ENCODE peak calls at places on chromosomes 3 and 15, in four cellular contexts. L, S, Y and E are unnamed samples.

GRCh38 chr15:34338347-34338746 is 766 bp upstream of the SLC12A6 start:
- DNase-seq in S (no peak), Y (no peak), L (no peak), E (no peak)

GRCh38 chr3:87145553-87145952 is 81.6 kb upstream of the CHMP2B start:
- DNase-seq in S (no peak), L (no peak), Y (no peak), E (no peak)

GRCh38 chr3:45105855-45106655 is 40.1 kb downstream of the CDCP1 start:
- DNase-seq in L (peak), S (peak), Y (peak), E (peak)

GRCh38 chr3:194998417-194998816 is 272.5 kb downstream of the XXYLT1 start:
- DNase-seq in Y (no peak), S (no peak), L (no peak), E (no peak)

GRCh38 chr3:112373924-112374323 is 41.0 kb downstream of the CD200 start:
- DNase-seq in L (no peak), S (no peak), Y (no peak), E (no peak)

GRCh38 chr15:45187894-45188830 is at the start of gene SHF:
- DNase-seq in S (peak), Y (peak), L (no peak), E (no peak)

GRCh38 chr3:48662140-48662752 is 440 bp downstream of the CELSR3 start:
- DNase-seq in Y (no peak), L (no peak), S (no peak), E (no peak)

GRCh38 chr15:70451861-70452653 is 311.3 kb downstream of the UACA start:
- DNase-seq in L (no peak), S (peak), Y (no peak), E (no peak)

GRCh38 chr15:64693134-64693533 is 82.3 kb downstream of the RBPMS2 start:
- DNase-seq in Y (no peak), S (no peak), L (no peak), E (peak)

GRCh38 chr3:133563186-133563591 is 10.3 kb upstream of the CDV3 start:
- DNase-seq in L (no peak), Y (no peak), S (no peak), E (no peak)

GRCh38 chr3:135967867-135968266 is 2.3 kb downstream of the PPP2R3A start:
- DNase-seq in L (no peak), Y (no peak), S (no peak), E (no peak)

GRCh38 chr3:121735047-121735696 is 14.4 kb downstream of the GOLGB1 start:
- DNase-seq in S (no peak), L (no peak), Y (no peak), E (no peak)

GRCh38 chr15:63818191-63818590 is 15.6 kb downstream of the HERC1 start:
- DNase-seq in S (no peak), L (no peak), Y (no peak), E (no peak)

GRCh38 chr3:117131259-117131658 is 421.7 kb downstream of the TUSC7 start:
- DNase-seq in Y (no peak), S (no peak), L (no peak), E (no peak)